ENCODE peak calls at places on chromosomes 3 and 15, in nine cellular contexts. Q is stimulated activated CD4-positive, alpha-beta T cell treated with anti-CD3 and anti-CD28 coated beads, Interleukin-2, amount 100 ng/mL, for 24 hours; P is activated CD8-positive, alpha-beta memory T cell treated with anti-CD3 and anti-CD28 coated beads for 48 hours; N is NCI-H1436 treated with DMSO at 0.1 percent for 48 hours; I is ecto neural progenitor cell; A is SK-N-SH; L is GM03348; B is NCI-H1092 treated with DMSO at 0.1 percent for 48 hours; T is IMR-90. F is an unnamed sample.

GRCh38 chr3:52140000-52140399 is 14.2 kb downstream of the POC1A start:
- DNase-seq in A (no peak), N (no peak), T (no peak), I (no peak), B (no peak), L (no peak), Q (no peak), P (no peak), F (no peak)

GRCh38 chr15:101063212-101063611 is 144.1 kb downstream of the LRRK1 start:
- DNase-seq in L (no peak), I (peak), A (no peak), N (no peak), P (no peak), B (no peak), T (no peak), Q (no peak), F (no peak)

GRCh38 chr15:83107841-83108181 is 366 bp downstream of the TM6SF1 start:
- DNase-seq in Q (no peak), I (no peak), N (no peak), T (no peak), L (no peak), P (no peak), B (no peak), A (no peak), F (no peak)

GRCh38 chr15:69648215-69648614 is 195.6 kb downstream of the RPLP1 start:
- DNase-seq in A (peak), N (no peak), P (no peak), T (no peak), I (peak), Q (peak), B (peak), L (no peak), F (no peak)

GRCh38 chr15:99564221-99565030 is 1.4 kb upstream of the MEF2A start:
- DNase-seq in B (peak), P (no peak), L (peak), I (no peak), T (peak), Q (no peak), N (no peak), A (no peak), F (no peak)

GRCh38 chr3:154018100-154018696 is 103.0 kb upstream of the ARHGEF26 start:
- DNase-seq in A (peak), Q (peak), N (no peak), L (peak), I (peak), B (peak), T (peak), P (no peak), F (no peak)

GRCh38 chr3:54817628-54818027 is 110.2 kb downstream of the LRTM1 start:
- DNase-seq in N (no peak), B (no peak), A (no peak), Q (no peak), I (no peak), T (peak), P (no peak), L (peak), F (no peak)

GRCh38 chr3:21670386-21670785 is 80.6 kb downstream of the ZNF385D start:
- DNase-seq in Q (no peak), L (no peak), A (no peak), P (no peak), I (no peak), B (no peak), N (no peak), T (no peak), F (no peak)

GRCh38 chr3:192885374-192885773 is 32.3 kb downstream of the MB21D2 start:
- DNase-seq in B (no peak), A (peak), T (no peak), I (no peak), L (no peak), P (no peak), Q (no peak), N (no peak), F (no peak)

GRCh38 chr3:169104541-169104940 is 559.0 kb downstream of the MECOM start:
- DNase-seq in Q (no peak), P (no peak), T (peak), A (no peak), I (no peak), N (no peak), B (no peak), L (peak), F (no peak)

GRCh38 chr3:113730550-113730949 is 15.5 kb downstream of the NAA50 start:
- DNase-seq in I (no peak), A (no peak), B (no peak), T (no peak), L (no peak), P (no peak), Q (no peak), N (no peak), F (no peak)

GRCh38 chr3:138253609-138254008 is 66.5 kb downstream of the ARMC8 start:
- DNase-seq in I (no peak), B (no peak), Q (no peak), T (peak), A (no peak), N (no peak), P (no peak), L (no peak), F (no peak)

GRCh38 chr15:26451995-26452394 is 320.9 kb downstream of the GABRB3 start:
- DNase-seq in B (peak), N (no peak), Q (no peak), L (no peak), I (no peak), P (no peak), T (no peak), A (no peak), F (no peak)

GRCh38 chr3:71030748-71031147 is 552.8 kb downstream of the FOXP1 start:
- DNase-seq in N (no peak), A (no peak), B (no peak), Q (no peak), P (no peak), I (no peak), L (no peak), T (no peak), F (no peak)

GRCh38 chr15:92880796-92881569 is 19.1 kb upstream of the CHD2 start:
- DNase-seq in A (no peak), N (no peak), T (no peak), B (no peak), L (no peak), Q (no peak), I (no peak), P (no peak), F (no peak)

GRCh38 chr3:156093966-156094365 is 26.4 kb upstream of the KCNAB1 start:
- DNase-seq in A (no peak), L (no peak), Q (no peak), T (no peak), B (no peak), P (no peak), N (no peak), I (no peak), F (no peak)

GRCh38 chr3:126983653-126984390 is 907 bp downstream of the PLXNA1 start:
- DNase-seq in Q (peak), T (no peak), P (peak), N (no peak), L (peak), B (no peak), A (peak), I (peak), F (peak)

GRCh38 chr3:145727416-145727930 is 433.5 kb downstream of the PLOD2 start:
- DNase-seq in T (no peak), L (no peak), I (no peak), A (no peak), P (no peak), B (no peak), N (no peak), Q (no peak), F (no peak)

GRCh38 chr15:41794081-41794480 is 19.8 kb downstream of the MAPKBP1 start:
- DNase-seq in B (no peak), I (no peak), L (no peak), Q (no peak), N (no peak), T (peak), A (no peak), P (no peak), F (no peak)

GRCh38 chr3:183845608-183846288 is 20.4 kb upstream of the MAP6D1 start:
- DNase-seq in T (peak), L (no peak), B (no peak), I (no peak), N (no peak), P (no peak), Q (no peak), A (no peak), F (no peak)

GRCh38 chr3:193132923-193133463 is 108.0 kb upstream of the PLAAT1 start:
- DNase-seq in L (no peak), T (no peak), A (no peak), P (no peak), B (no peak), N (no peak), Q (no peak), I (no peak), F (no peak)

GRCh38 chr3:195895900-195896360 is 12.4 kb downstream of the TNK2 start:
- DNase-seq in L (peak), I (peak), B (no peak), T (no peak), A (peak), P (peak), Q (peak), N (no peak), F (peak)

GRCh38 chr3:56125358-56126005 is 342.8 kb downstream of the ERC2 start:
- DNase-seq in I (no peak), B (no peak), P (no peak), A (peak), L (peak), T (peak), Q (no peak), N (no peak), F (no peak)

GRCh38 chr3:120416868-120417267 is 33.9 kb downstream of the FSTL1 start:
- DNase-seq in L (no peak), I (no peak), T (no peak), A (no peak), Q (no peak), N (no peak), P (no peak), B (no peak), F (no peak)

GRCh38 chr3:129723558-129724324 is 117.3 kb upstream of the PLXND1 start:
- DNase-seq in I (no peak), N (no peak), Q (no peak), B (no peak), A (no peak), P (no peak), T (peak), L (peak), F (no peak)

GRCh38 chr15:81336568-81336967 is 12.6 kb upstream of the STARD5 start:
- DNase-seq in P (no peak), T (peak), Q (peak), A (no peak), B (no peak), L (peak), N (no peak), I (peak), F (no peak)

GRCh38 chr15:67097893-67098740 is 32.7 kb downstream of the SMAD3 start:
- DNase-seq in I (no peak), Q (peak), B (no peak), N (no peak), A (no peak), T (peak), L (peak), P (no peak), F (peak)

GRCh38 chr15:99054025-99054387 is 46.4 kb upstream of the PGPEP1L start:
- DNase-seq in B (no peak), L (peak), Q (no peak), T (peak), N (no peak), P (no peak), A (no peak), I (no peak), F (no peak)

GRCh38 chr3:15386352-15386751 is 41.0 kb downstream of the METTL6 start:
- DNase-seq in N (no peak), P (no peak), Q (no peak), I (no peak), B (no peak), A (no peak), T (no peak), L (no peak), F (no peak)

GRCh38 chr15:60479361-60479684 is 381 bp upstream of the ICE2 start:
- DNase-seq in Q (no peak), I (no peak), L (no peak), T (no peak), A (no peak), N (no peak), P (no peak), B (no peak), F (no peak)

GRCh38 chr15:70480196-70480856 is 283.0 kb downstream of the UACA start:
- DNase-seq in T (no peak), N (no peak), L (no peak), B (no peak), Q (peak), P (no peak), A (no peak), I (no peak), F (peak)

GRCh38 chr15:74173545-74174215 is at the start of gene ISLR:
- DNase-seq in P (no peak), L (peak), T (peak), I (no peak), N (no peak), Q (no peak), A (peak), B (no peak), F (no peak)

GRCh38 chr3:30167511-30168135 is 438.8 kb upstream of the TGFBR2 start:
- DNase-seq in T (peak), B (no peak), L (no peak), P (no peak), A (no peak), Q (no peak), N (no peak), I (no peak), F (no peak)

GRCh38 chr15:89136818-89137772 is 48.8 kb downstream of the ABHD2 start:
- DNase-seq in P (no peak), A (no peak), Q (no peak), B (no peak), I (no peak), L (peak), N (no peak), T (peak), F (no peak)

GRCh38 chr3:146747928-146748327 is 142.8 kb upstream of the PLSCR5 start:
- DNase-seq in A (no peak), T (peak), N (no peak), B (no peak), P (no peak), Q (no peak), L (peak), I (no peak), F (no peak)

F was measured in activated T-helper 1 cell treated with anti-CD3 and anti-CD28 coated beads, Interleukin-12 subunit alpha, Interleukin-12 subunit beta, Interleukin-2, Interleukin-4 antibody, amounts not matched to agents 30 ng/mL and 10 ng/mL and 1 ng/mL, durations not matched to agents 14 hours and 24 hours and 36 hours.